ENCODE peak calls at places on chromosomes 13 and 19, in ten cellular contexts. W, E, F, A, H, J, C, R, K and D are unnamed samples.

GRCh38 chr19:45578861-45579260 is 5.7 kb downstream of the OPA3 start:
- DNase-seq in A (no peak), W (peak), H (no peak), E (no peak), C (no peak), J (no peak), R (no peak), F (no peak), K (no peak), D (no peak)

GRCh38 chr13:105952233-105952767 is 583.2 kb downstream of the EFNB2 start:
- DNase-seq in K (no peak), W (no peak), J (no peak), R (no peak), C (no peak), E (no peak), A (no peak), H (no peak), F (no peak), D (no peak)

GRCh38 chr13:50156140-50156539 is 140.9 kb downstream of the KCNRG start:
- DNase-seq in J (peak), H (peak), C (no peak), R (no peak), E (no peak), A (no peak), W (no peak), F (no peak), K (no peak), D (peak)

GRCh38 chr19:35378356-35378755 is 7.5 kb downstream of the GPR42 start:
- DNase-seq in C (no peak), E (no peak), A (no peak), J (no peak), K (no peak), H (no peak), F (no peak), W (no peak), R (no peak), D (no peak)

GRCh38 chr19:21474671-21475181 is 30.7 kb upstream of the ZNF429 start:
- DNase-seq in J (peak), C (peak), E (peak), H (peak), F (peak), R (no peak), W (peak), A (peak), K (peak), D (no peak)

GRCh38 chr13:97191615-97192014 is 30.5 kb upstream of the MBNL2 start:
- DNase-seq in A (no peak), R (no peak), W (no peak), J (no peak), F (no peak), C (no peak), K (no peak), E (no peak), H (no peak), D (no peak)

GRCh38 chr13:98689347-98689968 is 63.0 kb downstream of the SLC15A1 start:
- DNase-seq in R (no peak), H (no peak), F (no peak), J (no peak), A (no peak), C (no peak), K (no peak), E (no peak), W (no peak), D (no peak)

GRCh38 chr13:100040196-100040595 is 48.7 kb upstream of the PCCA start:
- DNase-seq in R (no peak), A (no peak), K (no peak), E (no peak), J (no peak), H (no peak), F (no peak), C (no peak), W (no peak), D (no peak)

GRCh38 chr13:73957889-73958288 is 176.3 kb downstream of the KLF12 start:
- DNase-seq in F (no peak), A (no peak), H (no peak), K (no peak), R (no peak), W (no peak), E (no peak), C (no peak), J (no peak), D (no peak)